ENCODE peak calls at places on chromosomes 1 and 21, in eight cellular contexts. F is HCT116, D is stomach, O is breast epithelium, E is K562, P is H1, N is Panc1, C is esophagus muscularis mucosa. Q is an unnamed sample.

GRCh38 chr1:39128959-39129358 is 75.5 kb upstream of the MACF1 start:
- DNase-seq in E (no peak), O (peak; percentile 82), N (no peak), C (no peak), F (peak; percentile 61), P (no peak), D (peak; percentile 94), Q (peak; percentile 89)

GRCh38 chr1:43293896-43294760 is 6.7 kb upstream of the TIE1 start:
- DNase-seq in N (peak; percentile 18), C (no peak), D (no peak), E (no peak), F (no peak), O (no peak), P (no peak), Q (peak; percentile 83)

GRCh38 chr1:186535388-186536133 is 74.6 kb upstream of the PDC start:
- DNase-seq in F (no peak), C (no peak), D (no peak), E (no peak), P (no peak), O (no peak), N (no peak), Q (no peak)

GRCh38 chr1:15214507-15214906 is 32.5 kb upstream of the FHAD1 start:
- DNase-seq in F (no peak), O (no peak), P (no peak), C (no peak), D (no peak), N (no peak), E (no peak), Q (peak; percentile 36)

GRCh38 chr1:179955318-179955638 is 668 bp downstream of the CEP350 start:
- DNase-seq in N (no peak), C (no peak), P (no peak), O (no peak), F (no peak), E (no peak), D (no peak), Q (no peak)

GRCh38 chr1:169472759-169473158 is 13.0 kb downstream of the SLC19A2 start:
- DNase-seq in E (no peak), C (no peak), O (no peak), D (no peak), F (no peak), N (no peak), P (no peak), Q (no peak)

GRCh38 chr1:25523512-25523911 is 19.9 kb upstream of the LDLRAP1 start:
- DNase-seq in C (no peak), F (no peak), E (peak; percentile 73), N (no peak), D (no peak), O (no peak), P (peak; percentile 62), Q (no peak)

GRCh38 chr1:14726606-14727005 is 128.1 kb downstream of the KAZN start:
- DNase-seq in F (no peak), N (no peak), E (no peak), C (no peak), O (no peak), D (no peak), P (no peak), Q (no peak)

GRCh38 chr1:53314096-53314495 is 13.8 kb downstream of the LRP8 start:
- DNase-seq in E (no peak), D (no peak), C (no peak), P (no peak), N (no peak), O (no peak), F (no peak), Q (no peak)

GRCh38 chr1:79441243-79441642 is 434.7 kb upstream of the ADGRL4 start:
- DNase-seq in F (no peak), O (no peak), P (no peak), D (no peak), N (no peak), C (no peak), E (no peak), Q (no peak)

GRCh38 chr1:18535391-18536210 is 54.9 kb downstream of the KLHDC7A start:
- DNase-seq in E (no peak), P (no peak), D (peak; percentile 59), N (no peak), F (no peak), O (no peak), C (peak; percentile 60), Q (peak; percentile 63)

GRCh38 chr21:43766734-43767497 is 9.2 kb downstream of the CSTB start:
- DNase-seq in D (no peak), E (no peak), F (no peak), C (no peak), N (no peak), P (no peak), O (no peak), Q (peak; percentile 45)
- TF ChIP-seq POLR2AphosphoS5 in D (no peak), E (no peak), F (no peak), C (no peak), N (peak; percentile 57), P (peak; percentile 43), O (no peak), Q (no peak)

DNA sequence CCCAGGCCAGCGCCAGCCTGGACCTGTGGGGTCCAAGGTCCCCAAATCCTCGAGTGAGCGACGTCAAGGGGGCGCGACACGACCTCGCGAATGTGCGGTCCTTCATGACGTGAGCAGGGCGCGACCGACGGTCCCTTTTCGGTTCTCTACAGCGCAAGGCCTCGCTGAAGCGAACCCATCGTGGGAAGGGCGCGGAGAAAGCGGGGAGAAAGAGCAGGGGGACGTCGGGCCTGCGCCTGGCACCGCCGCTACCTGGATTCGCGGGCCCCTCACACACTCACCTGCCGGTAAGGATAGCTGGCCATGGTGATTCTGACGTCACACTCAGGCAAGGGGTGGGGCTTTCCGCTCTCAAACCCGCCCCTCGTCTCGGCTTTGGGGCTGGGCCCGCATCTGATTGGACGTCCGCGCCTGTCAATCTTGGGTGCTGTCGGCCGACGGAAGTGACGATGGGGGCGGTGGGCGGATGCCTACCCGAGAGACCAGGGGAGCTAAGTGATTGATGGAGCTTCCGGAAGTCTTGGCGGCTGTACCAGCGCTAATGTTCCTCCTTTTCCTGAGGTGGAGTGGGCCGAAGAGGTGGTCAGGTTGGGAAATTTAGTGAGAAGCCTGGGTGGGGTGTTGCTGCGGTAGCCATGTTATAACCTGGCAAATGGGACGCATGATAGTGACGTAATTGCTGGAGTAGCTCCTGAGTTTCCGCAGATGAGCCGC is at the start of gene PEF1:
- DNase-seq in P (peak; percentile 91), D (peak; percentile 99), O (peak; percentile 99), E (peak; percentile 100), N (peak; percentile 92), C (peak; percentile 100), F (peak; percentile 97), Q (peak; percentile 99)
- H3K4me1 ChIP-seq in P (peaks cover 17% of the 10 kb centered on the region), D (peaks cover 52% of the 10 kb centered on the region), O (peaks cover 19% of the 10 kb centered on the region), E (peaks cover 13% of the 10 kb centered on the region), N (peaks cover 19% of the 10 kb centered on the region), C (peaks cover 57% of the 10 kb centered on the region), F (peaks cover 8% of the 10 kb centered on the region), Q (peaks cover 8% of the 10 kb centered on the region)

DNA sequence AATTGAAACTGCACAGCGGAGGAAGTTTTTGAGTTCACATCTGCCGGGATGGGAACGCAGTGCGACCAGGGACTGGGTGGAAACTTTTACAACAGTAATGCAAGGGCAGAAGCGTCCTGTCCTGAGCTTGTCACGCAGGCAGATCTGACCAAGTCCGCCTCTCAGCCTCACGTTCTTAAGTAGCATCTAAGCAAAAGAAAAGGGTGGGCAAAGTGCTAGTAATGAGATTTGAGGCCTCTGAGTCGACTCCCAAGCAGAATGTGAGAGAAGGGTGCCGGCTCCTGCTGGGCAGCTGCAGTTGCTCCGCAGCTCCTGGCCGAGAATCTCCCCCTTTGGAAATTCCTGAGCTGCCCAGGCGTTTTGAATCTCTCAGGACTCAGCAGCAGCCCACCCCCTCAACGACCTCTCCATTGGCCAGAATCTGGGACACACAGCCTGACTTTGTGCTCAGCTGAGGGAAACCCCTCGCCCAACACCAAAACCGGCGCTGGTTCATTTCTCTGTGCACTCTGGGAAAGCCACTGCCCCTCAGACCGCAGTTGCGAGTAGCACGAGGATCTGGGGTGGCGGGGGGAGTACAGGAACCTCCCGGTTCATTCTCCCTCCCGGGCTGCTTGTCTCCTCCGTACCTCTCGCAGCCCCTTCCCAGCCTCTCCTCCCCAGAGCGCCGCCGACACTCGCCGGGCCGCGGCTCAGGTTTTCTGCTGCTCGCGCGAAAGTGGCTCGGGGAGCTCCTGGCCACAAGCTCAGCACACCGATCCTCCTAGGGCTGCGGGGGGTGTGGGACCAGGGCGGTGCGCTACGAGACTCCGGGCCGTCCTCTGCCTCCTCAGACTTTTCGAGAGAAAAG is 898 bp upstream of the S1PR1 start:
- DNase-seq in N (no peak), D (peak; percentile 35), E (peak; percentile 16), P (no peak), F (no peak), C (no peak), O (no peak), Q (no peak)
- TF ChIP-seq POLR2AphosphoS5 in N (no peak), D (no peak), E (no peak), P (no peak), F (no peak), C (peak; percentile 72), O (no peak), Q (peak; percentile 22)

GRCh38 chr1:173208868-173209267 is 1.7 kb upstream of the TNFSF4 start:
- DNase-seq in E (no peak), P (no peak), F (no peak), C (no peak), N (no peak), D (no peak), O (no peak), Q (no peak)

GRCh38 chr1:173212952-173213491 is 5.9 kb upstream of the TNFSF4 start:
- DNase-seq in N (no peak), P (no peak), D (no peak), F (no peak), C (no peak), O (no peak), E (no peak), Q (no peak)

GRCh38 chr1:173210716-173211231 is 3.6 kb upstream of the TNFSF4 start:
- DNase-seq in E (no peak), C (no peak), F (no peak), O (no peak), N (no peak), P (no peak), D (no peak), Q (no peak)

GRCh38 chr1:173208146-173208545 is 1.0 kb upstream of the TNFSF4 start:
- DNase-seq in D (no peak), F (no peak), P (no peak), E (no peak), C (no peak), N (no peak), O (no peak), Q (no peak)

DNA sequence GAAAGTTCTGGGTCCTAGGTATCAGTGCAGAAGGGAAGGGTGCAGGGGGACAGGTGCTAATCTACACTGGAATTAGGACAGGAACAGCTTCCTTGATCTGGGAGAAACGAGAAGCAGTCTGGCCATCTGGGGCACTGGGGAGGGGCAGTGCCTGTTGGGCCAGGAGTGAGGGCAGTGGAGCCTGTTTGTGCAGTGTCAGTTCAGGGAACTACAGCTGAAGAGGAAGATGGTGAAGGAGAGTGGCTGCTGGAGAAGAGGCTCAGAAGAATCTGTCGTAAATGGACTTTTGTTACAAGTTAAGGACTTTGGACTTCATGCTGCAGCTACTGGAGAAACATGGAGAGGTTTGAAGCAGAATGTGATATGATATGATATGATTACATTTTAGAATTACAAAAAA is 3.1 kb upstream of the TNFSF4 start:
- DNase-seq in D (no peak), N (no peak), F (no peak), O (no peak), C (no peak), P (no peak), E (no peak), Q (no peak)
- H3K4me1 ChIP-seq in D (peaks cover 42% of the 10 kb centered on the region), N (no peaks in the 10 kb centered on the region), F (peaks cover 21% of the 10 kb centered on the region), O (peaks cover 4% of the 10 kb centered on the region), C (peaks cover 12% of the 10 kb centered on the region), P (peaks cover 2% of the 10 kb centered on the region), E (no peaks in the 10 kb centered on the region), Q (peaks cover 27% of the 10 kb centered on the region)

Q was measured in transverse colon.